ENCODE peak calls at places on chromosomes 3 and 15, in ten cellular contexts. One of them, this sample, is unnamed.

GRCh38 chr3:33061782-33062181 is 35.2 kb downstream of the GLB1 start:
- DNase-seq in MM.1S: no peak
- DNase-seq in IMR-90: peak; percentile 83
- DNase-seq in SJSA1: no peak
- DNase-seq in spleen: no peak
- DNase-seq in CD8-positive, alpha-beta T cell: peak; percentile 44
- DNase-seq in psoas muscle: no peak
- DNase-seq in cardiac muscle cell: peak; percentile 49
- DNase-seq in heart right ventricle: no peak
- DNase-seq in hepatocyte: peak; percentile 65
- DNase-seq in this sample: no peak

GRCh38 chr15:72153269-72153668 is 35.1 kb downstream of the SENP8 start:
- DNase-seq in SJSA1: no peak
- DNase-seq in hepatocyte: no peak
- DNase-seq in CD8-positive, alpha-beta T cell: no peak
- DNase-seq in psoas muscle: no peak
- DNase-seq in cardiac muscle cell: no peak
- DNase-seq in IMR-90: peak; percentile 13
- DNase-seq in heart right ventricle: no peak
- DNase-seq in MM.1S: no peak
- DNase-seq in spleen: no peak
- DNase-seq in this sample: no peak

GRCh38 chr3:34570916-34571705 is 772.7 kb downstream of the PDCD6IP start:
- DNase-seq in SJSA1: no peak
- DNase-seq in heart right ventricle: no peak
- DNase-seq in MM.1S: no peak
- DNase-seq in hepatocyte: peak; percentile 11
- DNase-seq in cardiac muscle cell: peak; percentile 12
- DNase-seq in IMR-90: no peak
- DNase-seq in spleen: no peak
- DNase-seq in psoas muscle: no peak
- DNase-seq in CD8-positive, alpha-beta T cell: no peak
- DNase-seq in this sample: no peak

GRCh38 chr3:124760601-124761000 is 30.3 kb downstream of the UMPS start:
- DNase-seq in spleen: no peak
- DNase-seq in cardiac muscle cell: peak; percentile 60
- DNase-seq in psoas muscle: no peak
- DNase-seq in SJSA1: no peak
- DNase-seq in hepatocyte: peak; percentile 43
- DNase-seq in IMR-90: peak; percentile 75
- DNase-seq in heart right ventricle: peak; percentile 42
- DNase-seq in MM.1S: no peak
- DNase-seq in CD8-positive, alpha-beta T cell: no peak
- DNase-seq in this sample: no peak

GRCh38 chr15:65390447-65390846 is 12.6 kb upstream of the IGDCC3 start:
- DNase-seq in psoas muscle: no peak
- DNase-seq in IMR-90: no peak
- DNase-seq in CD8-positive, alpha-beta T cell: no peak
- DNase-seq in hepatocyte: no peak
- DNase-seq in spleen: no peak
- DNase-seq in heart right ventricle: no peak
- DNase-seq in cardiac muscle cell: no peak
- DNase-seq in MM.1S: no peak
- DNase-seq in SJSA1: no peak
- DNase-seq in this sample: no peak

GRCh38 chr3:25689226-25689625 is 24.5 kb upstream of the TOP2B start:
- DNase-seq in IMR-90: no peak
- DNase-seq in cardiac muscle cell: peak; percentile 29
- DNase-seq in hepatocyte: no peak
- DNase-seq in CD8-positive, alpha-beta T cell: no peak
- DNase-seq in psoas muscle: no peak
- DNase-seq in heart right ventricle: no peak
- DNase-seq in spleen: no peak
- DNase-seq in SJSA1: no peak
- DNase-seq in MM.1S: no peak
- DNase-seq in this sample: no peak

GRCh38 chr3:180341516-180341915 is 260.4 kb upstream of the TTC14 start:
- DNase-seq in heart right ventricle: no peak
- DNase-seq in MM.1S: no peak
- DNase-seq in psoas muscle: no peak
- DNase-seq in IMR-90: no peak
- DNase-seq in cardiac muscle cell: no peak
- DNase-seq in SJSA1: no peak
- DNase-seq in hepatocyte: no peak
- DNase-seq in CD8-positive, alpha-beta T cell: no peak
- DNase-seq in spleen: no peak
- DNase-seq in this sample: no peak

GRCh38 chr3:16181361-16181760 is 6.9 kb downstream of the GALNT15 start:
- DNase-seq in SJSA1: no peak
- DNase-seq in cardiac muscle cell: peak; percentile 48
- DNase-seq in spleen: no peak
- DNase-seq in MM.1S: no peak
- DNase-seq in IMR-90: peak; percentile 62
- DNase-seq in hepatocyte: no peak
- DNase-seq in CD8-positive, alpha-beta T cell: no peak
- DNase-seq in psoas muscle: peak; percentile 93
- DNase-seq in heart right ventricle: no peak
- DNase-seq in this sample: peak; percentile 54

GRCh38 chr3:141875893-141876380 is 506 bp upstream of the ATP1B3 start:
- DNase-seq in hepatocyte: no peak
- DNase-seq in cardiac muscle cell: peak; percentile 73
- DNase-seq in IMR-90: peak; percentile 71
- DNase-seq in MM.1S: no peak
- DNase-seq in CD8-positive, alpha-beta T cell: peak; percentile 73
- DNase-seq in SJSA1: no peak
- DNase-seq in heart right ventricle: peak; percentile 67
- DNase-seq in psoas muscle: peak; percentile 77
- DNase-seq in spleen: peak; percentile 96
- DNase-seq in this sample: peak; percentile 87

GRCh38 chr15:79593119-79593869 is 161.2 kb downstream of the MINAR1 start:
- DNase-seq in cardiac muscle cell: peak; percentile 20
- DNase-seq in hepatocyte: peak; percentile 18
- DNase-seq in CD8-positive, alpha-beta T cell: no peak
- DNase-seq in psoas muscle: no peak
- DNase-seq in heart right ventricle: no peak
- DNase-seq in SJSA1: no peak
- DNase-seq in spleen: no peak
- DNase-seq in MM.1S: no peak
- DNase-seq in IMR-90: peak; percentile 22
- DNase-seq in this sample: no peak

GRCh38 chr15:88788816-88789215 is 14.4 kb upstream of the ACAN start:
- DNase-seq in psoas muscle: no peak
- DNase-seq in CD8-positive, alpha-beta T cell: no peak
- DNase-seq in MM.1S: no peak
- DNase-seq in cardiac muscle cell: no peak
- DNase-seq in SJSA1: no peak
- DNase-seq in hepatocyte: no peak
- DNase-seq in spleen: no peak
- DNase-seq in IMR-90: no peak
- DNase-seq in heart right ventricle: no peak
- DNase-seq in this sample: no peak

DNA sequence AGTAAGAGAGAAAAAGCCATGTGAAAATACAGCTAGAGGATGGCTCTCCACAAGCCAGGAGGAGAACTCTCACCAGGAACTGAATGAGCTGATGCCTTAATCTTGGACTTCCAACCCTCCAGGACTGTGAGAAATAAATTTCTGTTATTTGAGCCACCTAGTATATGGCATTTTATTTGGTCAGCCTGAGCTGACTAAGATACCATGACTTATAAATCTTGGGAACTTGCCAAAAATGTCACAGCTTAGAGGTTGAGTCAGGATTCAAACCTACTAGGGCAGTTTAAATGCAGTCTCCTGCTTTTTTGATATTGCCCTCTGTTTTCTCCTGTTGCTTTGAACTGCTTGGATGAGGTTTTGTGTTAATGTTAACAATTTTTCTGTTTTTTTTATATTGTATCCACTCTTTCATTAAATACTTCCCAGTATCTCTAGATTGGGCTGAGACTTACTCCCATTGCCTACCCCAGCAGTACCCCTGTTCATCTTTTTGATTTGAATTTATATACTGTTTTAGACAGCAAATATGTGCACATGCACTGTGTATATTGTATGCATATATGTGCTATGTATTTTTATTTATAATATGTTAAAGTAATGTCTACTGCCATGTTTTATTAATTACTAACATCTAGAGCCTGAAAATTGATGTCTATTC is 1223.2 kb downstream of the OTOL1 start:
- DNase-seq in IMR-90: peak; percentile 97
- DNase-seq in hepatocyte: peak; percentile 22
- DNase-seq in cardiac muscle cell: peak; percentile 87
- DNase-seq in SJSA1: no peak
- DNase-seq in CD8-positive, alpha-beta T cell: no peak
- DNase-seq in psoas muscle: no peak
- DNase-seq in heart right ventricle: no peak
- DNase-seq in MM.1S: no peak
- DNase-seq in spleen: no peak
- DNase-seq in this sample: no peak
- H3K4me1 ChIP-seq in IMR-90: peaks cover 2% of the 10 kb centered on the region
- H3K4me1 ChIP-seq in hepatocyte: no peaks in the 10 kb centered on the region
- H3K4me1 ChIP-seq in cardiac muscle cell: peaks cover 11% of the 10 kb centered on the region
- H3K4me1 ChIP-seq in SJSA1: no peaks in the 10 kb centered on the region
- H3K4me1 ChIP-seq in CD8-positive, alpha-beta T cell: no peaks in the 10 kb centered on the region
- H3K4me1 ChIP-seq in psoas muscle: no peaks in the 10 kb centered on the region
- H3K4me1 ChIP-seq in heart right ventricle: no peaks in the 10 kb centered on the region
- H3K4me1 ChIP-seq in MM.1S: no peaks in the 10 kb centered on the region
- H3K4me1 ChIP-seq in spleen: no peaks in the 10 kb centered on the region
- H3K4me1 ChIP-seq in this sample: no peaks in the 10 kb centered on the region

DNA sequence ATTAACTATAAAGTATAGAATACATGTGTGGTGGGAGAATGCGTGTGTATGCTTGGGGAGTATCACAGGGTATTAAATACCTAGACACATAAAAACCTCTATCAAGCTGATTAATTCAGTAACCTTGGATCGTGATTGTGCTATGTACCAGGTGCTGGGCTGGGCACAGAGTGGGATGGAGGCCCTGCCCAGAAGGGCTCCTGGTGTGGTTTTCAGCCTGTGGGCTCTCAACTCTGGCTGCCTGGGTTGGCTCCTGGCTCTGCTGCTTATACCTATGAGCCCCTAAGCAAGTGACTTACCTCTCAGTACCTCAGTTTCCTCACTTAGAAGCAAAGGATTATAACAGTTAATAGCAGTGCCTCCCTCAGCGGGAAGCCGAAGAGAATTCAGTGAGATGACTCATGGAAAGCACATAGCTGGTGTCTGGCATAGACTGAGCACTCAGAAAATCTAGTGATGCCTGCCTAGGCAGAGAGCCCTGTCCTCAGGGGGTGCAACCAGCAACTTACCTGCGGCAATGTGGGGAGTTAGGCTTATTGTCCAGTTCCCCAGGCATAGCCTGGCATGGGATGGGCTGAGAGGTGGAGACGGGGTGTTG is 90.6 kb upstream of the MYZAP start:
- DNase-seq in heart right ventricle: no peak
- DNase-seq in hepatocyte: no peak
- DNase-seq in SJSA1: no peak
- DNase-seq in CD8-positive, alpha-beta T cell: no peak
- DNase-seq in cardiac muscle cell: peak; percentile 39
- DNase-seq in psoas muscle: no peak
- DNase-seq in spleen: no peak
- DNase-seq in IMR-90: no peak
- DNase-seq in MM.1S: no peak
- DNase-seq in this sample: no peak
- H3K9me3 ChIP-seq in heart right ventricle: no peaks in the 10 kb centered on the region
- H3K9me3 ChIP-seq in hepatocyte: no peaks in the 10 kb centered on the region
- H3K9me3 ChIP-seq in SJSA1: no peaks in the 10 kb centered on the region
- H3K9me3 ChIP-seq in CD8-positive, alpha-beta T cell: no peaks in the 10 kb centered on the region
- H3K9me3 ChIP-seq in cardiac muscle cell: no peaks in the 10 kb centered on the region
- H3K9me3 ChIP-seq in psoas muscle: no peaks in the 10 kb centered on the region
- H3K9me3 ChIP-seq in spleen: no peaks in the 10 kb centered on the region
- H3K9me3 ChIP-seq in IMR-90: no peaks in the 10 kb centered on the region
- H3K9me3 ChIP-seq in MM.1S: no peaks in the 10 kb centered on the region
- H3K9me3 ChIP-seq in this sample: no peaks in the 10 kb centered on the region

DNA sequence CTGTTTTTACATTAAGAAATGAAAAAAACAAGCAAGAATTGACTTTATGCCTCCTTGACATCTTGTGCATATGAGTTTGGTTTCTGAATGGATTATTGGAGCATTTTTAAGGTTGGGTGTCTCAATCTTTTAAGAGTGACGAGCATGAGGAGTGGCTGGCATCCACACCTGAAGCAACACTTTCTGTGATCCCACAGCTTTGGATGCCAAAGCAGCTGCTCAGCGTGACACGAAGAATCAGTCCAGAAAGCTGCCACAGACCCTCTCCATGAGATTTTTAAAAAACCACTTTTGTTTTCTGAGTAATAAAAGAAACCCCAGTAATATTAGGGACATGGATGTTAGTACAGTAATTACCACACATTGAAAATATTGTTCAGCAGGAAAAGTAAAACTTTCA is 154.5 kb downstream of the KLF13 start:
- DNase-seq in spleen: peak; percentile 16
- DNase-seq in psoas muscle: no peak
- DNase-seq in CD8-positive, alpha-beta T cell: no peak
- DNase-seq in heart right ventricle: no peak
- DNase-seq in MM.1S: no peak
- DNase-seq in SJSA1: no peak
- DNase-seq in IMR-90: no peak
- DNase-seq in cardiac muscle cell: no peak
- DNase-seq in hepatocyte: no peak
- DNase-seq in this sample: peak; percentile 21
- H3K27me3 ChIP-seq in spleen: peaks cover 25% of the 10 kb centered on the region
- H3K27me3 ChIP-seq in psoas muscle: peaks cover 8% of the 10 kb centered on the region
- H3K27me3 ChIP-seq in CD8-positive, alpha-beta T cell: no peaks in the 10 kb centered on the region
- H3K27me3 ChIP-seq in heart right ventricle: peaks cover 24% of the 10 kb centered on the region
- H3K27me3 ChIP-seq in MM.1S: no peaks in the 10 kb centered on the region
- H3K27me3 ChIP-seq in SJSA1: peaks cover 14% of the 10 kb centered on the region
- H3K27me3 ChIP-seq in IMR-90: peaks cover 36% of the 10 kb centered on the region
- H3K27me3 ChIP-seq in cardiac muscle cell: peaks cover 54% of the 10 kb centered on the region
- H3K27me3 ChIP-seq in hepatocyte: peaks cover 57% of the 10 kb centered on the region
- H3K27me3 ChIP-seq in this sample: peaks cover 3% of the 10 kb centered on the region

DNA sequence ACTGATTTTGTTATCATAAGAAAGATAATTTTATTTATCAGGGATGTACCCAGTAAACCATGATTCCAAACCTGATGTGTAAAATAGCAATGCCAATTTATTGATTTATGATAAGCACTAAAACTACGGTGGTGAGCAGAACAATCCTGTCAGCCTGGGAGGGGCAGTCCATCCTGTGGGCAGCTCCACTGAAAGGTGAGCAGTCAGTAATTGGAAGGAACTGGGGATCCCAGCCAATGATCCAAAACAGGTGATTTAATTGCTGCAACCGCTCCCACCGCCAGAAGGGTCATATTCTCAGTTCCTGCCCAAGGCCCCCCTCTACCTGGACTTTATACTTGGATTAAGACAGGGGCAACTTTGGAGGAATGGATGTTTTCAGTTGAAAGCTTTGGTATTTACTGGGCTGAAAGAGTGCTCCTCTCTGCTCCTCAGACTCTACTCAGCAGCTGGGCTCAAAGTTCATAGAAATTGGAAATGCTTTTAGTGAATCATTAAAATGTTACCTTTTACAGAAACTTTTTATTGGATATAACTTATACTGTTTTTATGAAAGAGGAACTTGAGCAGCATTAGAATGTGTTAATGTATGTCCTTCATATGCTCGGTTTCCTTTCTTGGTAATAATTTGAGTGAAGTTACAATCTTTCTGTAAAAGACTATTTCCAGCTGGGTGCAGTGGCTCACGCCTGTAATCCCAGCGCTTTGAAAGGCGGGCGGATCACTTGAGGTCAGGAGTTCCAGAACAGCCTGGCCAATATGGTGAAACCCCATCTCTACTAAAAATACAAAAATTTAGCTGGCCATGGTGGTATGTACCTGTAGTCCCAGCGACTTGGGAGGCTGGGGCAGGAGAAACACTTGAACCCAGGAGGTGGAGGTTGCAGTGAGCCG is 198.6 kb upstream of the IL12A start:
- DNase-seq in spleen: no peak
- DNase-seq in SJSA1: no peak
- DNase-seq in psoas muscle: no peak
- DNase-seq in cardiac muscle cell: no peak
- DNase-seq in hepatocyte: no peak
- DNase-seq in IMR-90: no peak
- DNase-seq in MM.1S: no peak
- DNase-seq in CD8-positive, alpha-beta T cell: no peak
- DNase-seq in heart right ventricle: no peak
- DNase-seq in this sample: no peak
- H3K4me1 ChIP-seq in spleen: no peaks in the 10 kb centered on the region
- H3K4me1 ChIP-seq in SJSA1: peaks cover 53% of the 10 kb centered on the region
- H3K4me1 ChIP-seq in psoas muscle: no peaks in the 10 kb centered on the region
- H3K4me1 ChIP-seq in cardiac muscle cell: peaks cover 8% of the 10 kb centered on the region
- H3K4me1 ChIP-seq in hepatocyte: peaks cover 64% of the 10 kb centered on the region
- H3K4me1 ChIP-seq in IMR-90: peaks cover 25% of the 10 kb centered on the region
- H3K4me1 ChIP-seq in MM.1S: no peaks in the 10 kb centered on the region
- H3K4me1 ChIP-seq in CD8-positive, alpha-beta T cell: no peaks in the 10 kb centered on the region
- H3K4me1 ChIP-seq in heart right ventricle: peaks cover 71% of the 10 kb centered on the region
- H3K4me1 ChIP-seq in this sample: peaks cover 20% of the 10 kb centered on the region

This sample was measured in ascending aorta.